ENCODE peak calls at places on chromosomes 16 and 17, in seven cellular contexts. Y is endothelial cell, Z is brain microvascular endothelial cell, J is GM06990, C is progenitor cell of endocrine pancreas, G is bronchial epithelial cell, L is epithelial cell of esophagus. B is an unnamed sample.

GRCh38 chr17:39928868-39929651 is 1.5 kb downstream of the LRRC3C start:
- DNase-seq in Y (no peak), Z (peak), J (peak), C (no peak), G (peak), L (peak), B (no peak)

GRCh38 chr16:71846443-71846842 is 667 bp downstream of the ATXN1L start:
- DNase-seq in Y (no peak), Z (peak), J (no peak), C (no peak), G (no peak), L (peak), B (no peak)

GRCh38 chr16:80263848-80264694 is 276.7 kb upstream of the DYNLRB2 start:
- DNase-seq in Y (no peak), Z (no peak), J (no peak), C (no peak), G (peak), L (peak), B (no peak)

GRCh38 chr16:54787045-54787444 is 143.6 kb upstream of the IRX5 start:
- DNase-seq in Y (no peak), Z (no peak), J (no peak), C (no peak), G (no peak), L (no peak), B (no peak)

GRCh38 chr17:29573558-29573870 is 5.0 kb downstream of the TP53I13 start:
- DNase-seq in Y (no peak), Z (no peak), J (no peak), C (no peak), G (no peak), L (no peak), B (no peak)

GRCh38 chr17:74126179-74126900 is 77.1 kb upstream of the RPL38 start:
- DNase-seq in Y (no peak), Z (no peak), J (no peak), C (no peak), G (no peak), L (no peak), B (no peak)

GRCh38 chr17:56804454-56804853 is 29.3 kb downstream of the C17orf67 start:
- DNase-seq in Y (no peak), Z (no peak), J (no peak), C (no peak), G (no peak), L (no peak), B (no peak)

GRCh38 chr17:37358098-37358829 is 17.5 kb upstream of the C17orf78 start:
- DNase-seq in Y (peak), Z (peak), J (no peak), C (peak), G (peak), L (peak), B (no peak)

GRCh38 chr17:4154201-4154600 is 11.2 kb downstream of the CYB5D2 start:
- DNase-seq in Y (no peak), Z (no peak), J (no peak), C (no peak), G (peak), L (peak), B (no peak)

GRCh38 chr17:80811181-80812105 is 180.2 kb upstream of the CHMP6 start:
- DNase-seq in Y (no peak), Z (no peak), J (no peak), C (no peak), G (no peak), L (no peak), B (peak)

GRCh38 chr16:3959148-3959547 is 78.6 kb upstream of the CREBBP start:
- DNase-seq in Y (no peak), Z (peak), J (no peak), C (no peak), G (peak), L (peak), B (no peak)

GRCh38 chr16:76970087-76970744 is 220.8 kb upstream of the MON1B start:
- DNase-seq in Y (no peak), Z (no peak), J (no peak), C (no peak), G (peak), L (peak), B (no peak)

GRCh38 chr17:2054740-2055493 is at the start of gene HIC1:
- DNase-seq in Y (peak), Z (no peak), J (peak), C (peak), G (peak), L (peak), B (no peak)

GRCh38 chr17:82010575-82011525 is 11.8 kb downstream of the CENPX start:
- DNase-seq in Y (no peak), Z (no peak), J (no peak), C (no peak), G (no peak), L (no peak), B (no peak)

GRCh38 chr17:56708220-56708567 is 114.7 kb downstream of the NOG start:
- DNase-seq in Y (no peak), Z (no peak), J (no peak), C (no peak), G (no peak), L (no peak), B (no peak)

GRCh38 chr17:80010283-80010858 is 25.3 kb downstream of the TBC1D16 start:
- DNase-seq in Y (no peak), Z (no peak), J (no peak), C (no peak), G (no peak), L (no peak), B (no peak)

GRCh38 chr16:620700-621525 is 9.9 kb upstream of the WFIKKN1 start:
- DNase-seq in Y (no peak), Z (no peak), J (no peak), C (no peak), G (no peak), L (peak), B (no peak)

GRCh38 chr17:69506489-69506888 is 92.0 kb downstream of the MAP2K6 start:
- DNase-seq in Y (no peak), Z (no peak), J (no peak), C (no peak), G (peak), L (peak), B (no peak)

GRCh38 chr16:75854117-75854516 is 127.8 kb upstream of the CPHXL start:
- DNase-seq in Y (no peak), Z (no peak), J (no peak), C (no peak), G (no peak), L (no peak), B (no peak)

GRCh38 chr17:71522383-71522782 is 598.4 kb upstream of the SOX9 start:
- DNase-seq in Y (no peak), Z (no peak), J (no peak), C (no peak), G (no peak), L (no peak), B (no peak)

GRCh38 chr16:63938661-63939060 is 1183.2 kb downstream of the CDH11 start:
- DNase-seq in Y (no peak), Z (peak), J (no peak), C (no peak), G (no peak), L (no peak), B (no peak)

GRCh38 chr16:54585094-54585493 is 298.5 kb upstream of the IRX3 start:
- DNase-seq in Y (no peak), Z (no peak), J (no peak), C (no peak), G (no peak), L (no peak), B (no peak)

GRCh38 chr17:61574542-61575351 is 16.3 kb downstream of the NACA2 start:
- DNase-seq in Y (peak), Z (peak), J (no peak), C (no peak), G (peak), L (peak), B (no peak)

GRCh38 chr16:66832190-66832589 is 1.4 kb upstream of the NAE1 start:
- DNase-seq in Y (no peak), Z (no peak), J (no peak), C (no peak), G (no peak), L (no peak), B (no peak)

GRCh38 chr16:78099372-78100161 is at the start of gene WWOX:
- DNase-seq in Y (peak), Z (peak), J (peak), C (peak), G (peak), L (peak), B (peak)

GRCh38 chr17:79777844-79778503 is at the start of gene CBX2:
- DNase-seq in Y (peak), Z (peak), J (peak), C (peak), G (peak), L (peak), B (no peak)

GRCh38 chr17:51869387-51869786 is 289.1 kb downstream of the CA10 start:
- DNase-seq in Y (peak), Z (no peak), J (no peak), C (peak), G (peak), L (peak), B (no peak)

GRCh38 chr17:59519132-59519531 is 46.3 kb upstream of the DHX40 start:
- DNase-seq in Y (no peak), Z (no peak), J (no peak), C (no peak), G (no peak), L (no peak), B (no peak)

GRCh38 chr16:29925173-29925804 is 737 bp downstream of the KCTD13 start:
- DNase-seq in Y (no peak), Z (no peak), J (no peak), C (no peak), G (no peak), L (no peak), B (no peak)

GRCh38 chr17:69828087-69828486 is 246.9 kb upstream of the KCNJ16 start:
- DNase-seq in Y (no peak), Z (peak), J (no peak), C (no peak), G (no peak), L (no peak), B (no peak)

GRCh38 chr17:73262676-73263642 is 1.3 kb upstream of the CPSF4L start:
- DNase-seq in Y (no peak), Z (no peak), J (no peak), C (no peak), G (no peak), L (peak), B (no peak)

GRCh38 chr16:85418978-85419491 is 194.1 kb upstream of the GSE1 start:
- DNase-seq in Y (peak), Z (no peak), J (no peak), C (no peak), G (no peak), L (no peak), B (no peak)

GRCh38 chr16:84896847-84897246 is 77.1 kb downstream of the CRISPLD2 start:
- DNase-seq in Y (no peak), Z (no peak), J (no peak), C (no peak), G (no peak), L (no peak), B (no peak)

GRCh38 chr17:40480501-40481003 is 20.9 kb downstream of the TNS4 start:
- DNase-seq in Y (no peak), Z (no peak), J (peak), C (no peak), G (peak), L (peak), B (no peak)

GRCh38 chr16:88526906-88527185 is 43.4 kb upstream of the ZC3H18 start:
- DNase-seq in Y (no peak), Z (no peak), J (no peak), C (no peak), G (no peak), L (no peak), B (no peak)

GRCh38 chr16:89423709-89424260 is 66.6 kb downstream of the ANKRD11 start:
- DNase-seq in Y (no peak), Z (no peak), J (no peak), C (no peak), G (no peak), L (no peak), B (no peak)

GRCh38 chr16:20675488-20676267 is 21.8 kb downstream of the ACSM1 start:
- DNase-seq in Y (no peak), Z (no peak), J (no peak), C (no peak), G (peak), L (peak), B (no peak)

GRCh38 chr16:81071816-81072215 is 5.2 kb downstream of the C16orf46 start:
- DNase-seq in Y (no peak), Z (peak), J (no peak), C (no peak), G (peak), L (peak), B (no peak)

GRCh38 chr16:10583269-10583668 is 2.9 kb upstream of the EMP2 start:
- DNase-seq in Y (no peak), Z (no peak), J (no peak), C (no peak), G (no peak), L (no peak), B (no peak)

GRCh38 chr17:7435676-7436555 is 681 bp downstream of the TMEM102 start:
- DNase-seq in Y (peak), Z (no peak), J (peak), C (peak), G (peak), L (peak), B (peak)
- TF ChIP-seq CTCF in Y (peak), Z (peak), J (peak), C (peak), G (peak), L (no peak), B (no peak)

GRCh38 chr17:49859991-49860953 is 12.4 kb upstream of the TAC4 start:
- DNase-seq in Y (no peak), Z (no peak), J (no peak), C (no peak), G (no peak), L (no peak), B (no peak)
- TF ChIP-seq CTCF in Y (no peak), Z (no peak), J (no peak), C (peak), G (peak), L (no peak), B (no peak)

GRCh38 chr17:18087610-18088491 is at the start of gene DRG2:
- DNase-seq in Y (peak), Z (peak), J (peak), C (peak), G (peak), L (peak), B (peak)
- TF ChIP-seq CTCF in Y (no peak), Z (peak), J (no peak), C (peak), G (peak), L (no peak), B (no peak)

DNA sequence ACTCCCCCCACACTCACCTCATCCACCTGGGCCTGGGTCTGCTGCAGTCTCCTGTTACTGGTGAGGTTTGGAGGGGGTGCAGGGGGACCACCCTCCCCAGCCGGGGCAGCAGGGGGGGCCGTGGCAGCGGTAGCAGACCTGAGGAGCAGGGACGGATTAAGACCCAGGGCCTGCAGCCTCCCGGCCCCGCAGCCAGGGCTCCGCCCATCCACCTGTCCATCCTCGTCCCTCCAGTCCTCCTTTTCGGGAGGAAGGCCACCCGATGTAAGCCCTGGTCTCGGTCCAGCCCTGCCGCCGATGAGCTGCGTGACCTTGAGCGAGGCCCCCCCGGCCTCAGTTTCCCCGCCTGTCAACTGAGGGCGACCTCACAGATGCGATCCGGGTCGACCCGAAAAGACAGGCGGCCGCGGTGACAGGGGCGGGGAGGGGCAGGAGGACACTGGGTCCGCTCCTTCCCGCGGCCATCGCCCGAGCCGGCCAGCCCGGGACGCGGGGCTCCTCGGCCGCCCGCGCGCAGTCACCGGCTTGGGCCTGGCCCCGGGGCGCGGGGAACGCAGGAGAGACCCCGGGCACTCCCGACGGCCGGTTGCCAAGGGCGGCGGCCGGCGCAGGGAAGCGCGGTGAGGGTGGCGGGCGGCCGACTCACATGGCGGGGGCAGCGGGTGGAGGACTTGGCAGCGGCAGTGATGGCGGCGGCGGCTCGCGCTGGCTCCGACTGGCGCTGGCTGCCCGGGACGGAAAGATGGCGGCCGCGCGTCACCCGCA is at the start of gene VAMP2:
- DNase-seq in Y (peak), Z (no peak), J (peak), C (peak), G (no peak), L (peak), B (no peak)
- TF ChIP-seq CTCF in Y (no peak), Z (no peak), J (no peak), C (no peak), G (no peak), L (no peak), B (no peak)

DNA sequence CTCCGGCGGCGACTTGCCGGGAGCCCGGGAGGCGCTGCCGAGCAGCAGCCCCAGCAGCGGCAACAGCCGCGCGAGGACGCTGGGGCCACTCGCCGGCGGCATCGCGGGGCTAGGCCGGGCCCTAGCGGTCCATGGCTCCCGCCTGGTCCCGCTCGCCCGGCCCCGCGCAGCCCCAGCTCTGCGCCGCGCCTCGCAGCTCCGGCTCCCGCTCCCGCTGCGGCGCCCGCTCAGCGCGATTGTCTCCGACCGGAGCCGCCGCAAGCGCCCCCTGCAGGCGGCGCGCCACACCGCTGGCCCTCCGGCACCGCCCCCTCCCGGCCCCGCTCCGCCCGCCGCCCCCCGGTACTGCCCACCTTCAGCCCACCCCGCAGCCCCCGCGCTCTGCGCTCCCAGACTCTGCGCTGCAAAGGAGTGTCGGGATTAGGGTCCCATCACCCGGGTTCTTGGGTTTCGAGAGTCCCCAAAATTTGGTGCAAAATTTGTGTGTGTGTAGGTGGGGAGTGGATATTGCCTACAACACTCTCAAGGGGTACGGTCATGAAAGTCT is at the start of gene FAM171A2:
- DNase-seq in Y (peak), Z (no peak), J (peak), C (peak), G (no peak), L (peak), B (no peak)
- TF ChIP-seq CTCF in Y (peak), Z (peak), J (no peak), C (peak), G (peak), L (peak), B (peak)

DNA sequence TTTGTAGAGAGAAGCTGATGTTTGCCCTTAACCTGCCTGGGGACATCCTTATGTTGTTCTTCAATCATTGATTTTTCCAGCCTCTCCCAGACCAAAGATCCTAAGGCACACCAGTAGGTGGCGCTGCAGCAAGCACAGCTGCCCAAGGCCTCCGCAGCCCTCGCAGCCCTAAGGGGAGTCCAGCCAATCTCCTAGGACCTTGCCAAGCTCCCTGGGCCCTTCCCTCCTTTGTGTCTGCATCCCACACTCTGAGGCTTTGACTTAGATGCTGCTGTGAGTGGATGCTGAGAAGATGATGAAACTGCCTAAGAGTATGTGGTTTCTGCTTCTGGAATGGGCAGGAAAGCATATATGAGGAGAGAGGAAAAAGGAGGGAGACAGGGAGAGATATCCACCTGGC is 47.1 kb downstream of the SPACA3 start:
- DNase-seq in Y (peak), Z (no peak), J (no peak), C (peak), G (no peak), L (peak), B (no peak)
- TF ChIP-seq CTCF in Y (peak), Z (peak), J (peak), C (peak), G (peak), L (peak), B (no peak)

DNA sequence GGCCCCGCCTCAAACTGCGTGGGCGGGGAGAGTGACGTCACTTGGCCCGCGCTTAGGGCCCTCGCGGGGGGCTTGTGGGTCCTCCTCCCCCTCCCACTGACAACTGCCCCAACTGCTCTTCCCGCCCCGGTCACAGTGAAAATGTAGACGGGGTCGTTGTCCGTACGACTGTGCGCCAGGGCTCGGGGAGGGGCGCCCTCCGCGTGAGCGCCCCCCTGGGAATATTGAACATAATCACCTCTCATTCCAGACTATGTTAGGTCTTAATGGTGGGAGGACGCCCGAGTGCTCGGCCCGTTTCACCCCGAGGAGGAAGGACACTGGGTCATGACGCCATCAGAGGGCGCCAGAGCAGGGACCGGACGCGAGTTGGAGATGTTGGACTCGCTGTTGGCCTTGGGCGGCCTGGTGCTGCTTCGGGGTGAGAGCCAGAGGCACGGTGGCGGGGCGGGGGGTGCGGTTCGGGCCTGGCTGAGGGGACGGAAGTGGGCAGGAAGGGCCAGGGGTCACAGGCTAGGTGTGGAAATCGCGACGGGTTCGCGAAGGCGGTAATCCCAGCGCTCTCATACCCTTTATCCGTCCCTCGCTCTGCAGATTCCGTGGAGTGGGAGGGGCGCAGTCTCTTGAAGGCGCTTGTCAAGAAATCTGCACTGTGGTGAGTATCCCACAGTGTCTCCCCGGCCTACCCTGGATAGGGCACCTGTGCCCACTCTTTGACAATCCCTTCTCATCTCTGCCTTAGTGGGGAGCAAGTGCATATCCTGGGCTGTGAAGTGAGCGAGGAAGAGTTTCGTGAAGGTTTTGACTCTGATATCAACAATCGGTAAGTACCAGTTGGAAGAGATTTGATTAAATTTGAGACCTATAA is at the start of gene ELP5:
- DNase-seq in Y (peak), Z (peak), J (no peak), C (peak), G (peak), L (peak), B (peak)
- TF ChIP-seq CTCF in Y (no peak), Z (no peak), J (peak), C (peak), G (peak), L (no peak), B (peak)

B was measured in ascending aorta.